ENCODE peak calls at places on chromosomes 13 and 19, in four cellular contexts. Y is heart left ventricle; M is body of pancreas; D is CD4-positive, CD25-positive, alpha-beta regulatory T cell. R is an unnamed sample.

GRCh38 chr13:100550433-100550832 is 38.2 kb downstream of the GGACT start:
- DNase-seq in M (no peak), D (no peak), Y (no peak), R (no peak)

GRCh38 chr13:26956532-26957142 is 196.1 kb upstream of the GPR12 start:
- DNase-seq in D (no peak), M (no peak), Y (no peak), R (no peak)

GRCh38 chr13:113951246-113951999 is 22.5 kb downstream of the C13orf46 start:
- DNase-seq in M (peak; percentile 88), Y (peak; percentile 92), D (peak; percentile 16), R (peak; percentile 36)

GRCh38 chr13:80716610-80717081 is 375.7 kb upstream of the SPRY2 start:
- DNase-seq in D (no peak), Y (no peak), M (peak; percentile 14), R (no peak)

GRCh38 chr19:1150333-1151036 is 23.6 kb downstream of the SBNO2 start:
- DNase-seq in M (no peak), D (no peak), Y (no peak), R (no peak)

GRCh38 chr13:111508902-111509509 is 188.6 kb downstream of the TEX29 start:
- DNase-seq in D (no peak), M (no peak), Y (no peak), R (no peak)

GRCh38 chr13:68696907-68697306 is 1410.7 kb upstream of the ATXN8OS start:
- DNase-seq in Y (no peak), M (no peak), D (no peak), R (no peak)

GRCh38 chr13:51502206-51502651 is 49.4 kb upstream of the INTS6 start:
- DNase-seq in M (no peak), D (no peak), Y (no peak), R (no peak)

GRCh38 chr19:43634516-43634876 is 5.2 kb downstream of the CADM4 start:
- DNase-seq in M (no peak), Y (no peak), D (no peak), R (no peak)

GRCh38 chr13:82878536-82878935 is 1003.7 kb downstream of the SLITRK1 start:
- DNase-seq in M (no peak), Y (no peak), D (no peak), R (no peak)

GRCh38 chr13:36601186-36601585 is 72.6 kb upstream of the SERTM1 start:
- DNase-seq in Y (no peak), M (no peak), D (no peak), R (no peak)

GRCh38 chr19:55658846-55659459 is 4.1 kb downstream of the U2AF2 start:
- DNase-seq in D (no peak), M (no peak), Y (no peak), R (no peak)
- H3K27ac ChIP-seq in D (peak overlapping the region; percentile 55), M (no peak overlapping the region), Y (no peak overlapping the region), R (peak overlapping the region; percentile 99)

GRCh38 chr19:55250262-55251036 is 8.4 kb downstream of the PPP6R1 start:
- DNase-seq in D (no peak), M (no peak), Y (peak; percentile 51), R (no peak)

GRCh38 chr19:55251296-55252081 is 7.3 kb downstream of the PPP6R1 start:
- DNase-seq in Y (peak; percentile 17), M (no peak), D (peak; percentile 39), R (peak; percentile 77)

GRCh38 chr19:55248704-55249103 is 10.1 kb downstream of the PPP6R1 start:
- DNase-seq in Y (peak; percentile 13), D (no peak), M (no peak), R (no peak)

GRCh38 chr19:55248166-55248675 is 10.6 kb downstream of the PPP6R1 start:
- DNase-seq in Y (peak; percentile 56), M (no peak), D (no peak), R (no peak)

GRCh38 chr19:55249841-55250240 is 9.0 kb downstream of the PPP6R1 start:
- DNase-seq in M (no peak), D (no peak), Y (peak; percentile 40), R (no peak)
- H3K4me1 ChIP-seq in M (peaks cover 8% of the 10 kb centered on the region), D (peaks cover 63% of the 10 kb centered on the region), Y (peaks cover 77% of the 10 kb centered on the region), R (peaks cover 73% of the 10 kb centered on the region)

GRCh38 chr19:55542292-55542855 is 3.0 kb downstream of the SBK3 start:
- DNase-seq in Y (no peak), M (no peak), D (no peak), R (no peak)

GRCh38 chr19:55538132-55538531 is 1.2 kb upstream of the SBK2 start:
- DNase-seq in Y (no peak), D (no peak), M (no peak), R (no peak)

GRCh38 chr19:55539082-55539715 is 2.3 kb upstream of the SBK2 start:
- DNase-seq in M (no peak), D (no peak), Y (no peak), R (no peak)

GRCh38 chr19:55541091-55541490 is 4.2 kb upstream of the SBK2 start:
- DNase-seq in Y (no peak), D (no peak), M (no peak), R (no peak)

GRCh38 chr19:55540619-55541018 is 3.7 kb upstream of the SBK2 start:
- DNase-seq in D (no peak), Y (no peak), M (no peak), R (no peak)
- H3K4me3 ChIP-seq in D (no peak overlapping the region), Y (no peak overlapping the region), M (no peak overlapping the region), R (no peak overlapping the region)

GRCh38 chr19:18121166-18121565 is 23.6 kb downstream of the MAST3 start:
- DNase-seq in D (no peak), M (no peak), Y (no peak), R (no peak)
- H3K27ac ChIP-seq in D (peak overlapping the region; percentile 85), M (no peak overlapping the region), Y (no peak overlapping the region), R (peak overlapping the region; percentile 85)

DNA sequence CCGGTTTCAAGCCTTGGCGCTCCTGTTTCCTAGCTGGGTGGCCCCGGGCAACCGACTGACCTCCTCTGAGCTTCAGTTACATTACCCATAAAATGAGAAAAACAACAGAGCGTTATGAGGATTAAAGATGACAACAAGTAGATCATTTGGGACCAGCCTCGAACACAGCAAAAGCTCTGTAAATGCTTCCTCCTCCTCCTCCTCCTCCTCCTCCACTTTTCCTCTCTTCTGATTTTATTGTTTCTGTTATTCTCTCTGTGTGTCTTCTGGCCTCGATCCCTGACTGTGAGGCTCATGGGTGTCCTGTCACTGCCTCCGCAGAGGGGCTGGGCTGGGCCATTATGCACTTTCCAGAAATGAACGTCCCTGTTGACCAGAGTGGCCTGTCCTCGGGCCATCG is 176.2 kb downstream of the URI1 start:
- DNase-seq in M (no peak), D (no peak), Y (no peak), R (no peak)
- H3K4me1 ChIP-seq in M (no peaks in the 10 kb centered on the region), D (no peaks in the 10 kb centered on the region), Y (no peaks in the 10 kb centered on the region), R (no peaks in the 10 kb centered on the region)

GRCh38 chr13:46553521-46553885 is 533 bp downstream of the LRCH1 start:
- DNase-seq in Y (peak; percentile 73), D (peak; percentile 2), M (no peak), R (no peak)
- H3K4me3 ChIP-seq in Y (peak overlapping the region; percentile 97), D (peak overlapping the region; percentile 92), M (peak overlapping the region; percentile 93), R (peak overlapping the region; percentile 67)

DNA sequence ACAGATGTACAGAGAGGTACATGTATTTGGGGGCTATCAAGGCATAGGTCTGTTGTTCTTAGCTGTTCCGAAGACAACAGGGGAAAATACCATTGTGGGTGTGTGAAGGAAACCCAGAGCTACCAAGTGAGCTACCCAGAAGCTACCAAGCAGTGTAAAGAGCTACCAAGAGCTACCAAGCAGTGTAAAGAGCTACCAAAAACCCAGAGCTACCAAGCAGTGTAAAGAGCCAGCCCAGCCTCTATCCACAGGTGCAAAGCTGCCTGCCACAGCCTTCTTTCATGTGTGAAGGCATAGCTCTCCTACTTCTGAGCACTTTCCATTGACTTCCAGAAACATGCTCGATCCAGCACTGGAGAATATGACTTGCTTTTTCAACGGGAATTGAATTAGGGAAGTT is 145.7 kb downstream of the AKAP11 start:
- DNase-seq in M (no peak), D (no peak), Y (no peak), R (no peak)
- H3K27ac ChIP-seq in M (no peak overlapping the region), D (no peak overlapping the region), Y (no peak overlapping the region), R (no peak overlapping the region)

GRCh38 chr19:23262892-23263291 is 12.7 kb upstream of the ZNF724 start:
- DNase-seq in Y (no peak), M (no peak), D (no peak), R (no peak)
- H3K4me1 ChIP-seq in Y (no peaks in the 10 kb centered on the region), M (no peaks in the 10 kb centered on the region), D (no peaks in the 10 kb centered on the region), R (no peaks in the 10 kb centered on the region)